ENCODE peak calls at places on chromosomes 16 and 17, in ten cellular contexts. W is stimulated activated CD8-positive, alpha-beta memory T cell treated with anti-CD3 and anti-CD28 coated beads, Interleukin-4, amount 100 ng/mL, for 24 hours; G is neural progenitor cell; K is stimulated activated CD4-positive, alpha-beta T cell treated with anti-CD3 and anti-CD28 coated beads, Interleukin-2, amount 100 ng/mL, for 24 hours; S is naive B cell; J is mucosa of gallbladder; N is CD4-positive, alpha-beta memory T cell; U is testis; I is AG04450; Q is left kidney. B is an unnamed sample.

GRCh38 chr17:8466466-8466865 is 30.8 kb downstream of the NDEL1 start:
- DNase-seq in W (no peak), G (no peak), K (no peak), S (no peak), J (no peak), N (no peak), U (no peak), I (peak), Q (no peak), B (no peak)

GRCh38 chr16:20415541-20415940 is 6.2 kb downstream of the ACSM5 start:
- DNase-seq in W (no peak), G (no peak), K (no peak), S (no peak), J (no peak), N (no peak), U (no peak), I (no peak), Q (no peak), B (no peak)

GRCh38 chr16:2008631-2009301 is 855 bp downstream of the ZNF598 start:
- DNase-seq in W (no peak), G (no peak), K (peak), S (no peak), J (no peak), N (no peak), U (no peak), I (no peak), Q (peak), B (no peak)

GRCh38 chr16:12225816-12226480 is 249.4 kb downstream of the SNX29 start:
- DNase-seq in W (no peak), G (no peak), K (no peak), S (no peak), J (no peak), N (no peak), U (no peak), I (no peak), Q (no peak), B (no peak)

GRCh38 chr16:87441886-87442580 is 49.9 kb downstream of the MAP1LC3B start:
- DNase-seq in W (no peak), G (no peak), K (no peak), S (no peak), J (no peak), N (no peak), U (no peak), I (no peak), Q (no peak), B (no peak)

GRCh38 chr16:48326937-48327336 is 58.3 kb downstream of the SIAH1 start:
- DNase-seq in W (no peak), G (no peak), K (no peak), S (no peak), J (no peak), N (no peak), U (no peak), I (no peak), Q (no peak), B (no peak)

GRCh38 chr16:19688396-19689024 is 29.5 kb downstream of the KNOP1 start:
- DNase-seq in W (no peak), G (no peak), K (no peak), S (no peak), J (no peak), N (no peak), U (no peak), I (no peak), Q (no peak), B (no peak)

GRCh38 chr16:47047804-47048203 is 74.3 kb upstream of the DNAJA2 start:
- DNase-seq in W (no peak), G (no peak), K (no peak), S (no peak), J (no peak), N (no peak), U (no peak), I (no peak), Q (no peak), B (no peak)